ENCODE peak calls at places on chromosomes 6 and 20, in seven cellular contexts. R is hepatocyte; I is CD8-positive, alpha-beta T cell; U is choroid plexus epithelial cell; P is skeletal muscle cell; O is thyroid gland; T is cardiac fibroblast. V is an unnamed sample.
A peak's percentile ranks its signal among the peaks of the same experiment; 100 is the strongest.

GRCh38 chr6:34993206-34993605 is 104.2 kb downstream of the ANKS1A start:
- DNase-seq in T (no peak), P (no peak), R (no peak), O (no peak), U (no peak), I (no peak), V (no peak)

GRCh38 chr6:134533991-134534390 is 216.1 kb upstream of the SGK1 start:
- DNase-seq in T (no peak), R (no peak), I (no peak), P (no peak), U (no peak), O (no peak), V (peak; percentile 36)

GRCh38 chr6:53938810-53939209 is 144.0 kb downstream of the LRRC1 start:
- DNase-seq in T (no peak), R (no peak), U (peak; percentile 43), P (no peak), I (no peak), O (no peak), V (no peak)

GRCh38 chr6:10555625-10556309 is 34.6 kb downstream of the GCNT2 start:
- DNase-seq in R (peak; percentile 50), T (peak; percentile 32), U (peak; percentile 26), P (no peak), I (no peak), O (peak; percentile 72), V (peak; percentile 22)

GRCh38 chr6:53161481-53162009 is 12.9 kb upstream of the GCM1 start:
- DNase-seq in O (no peak), I (no peak), P (no peak), U (peak; percentile 26), R (no peak), T (no peak), V (no peak)

GRCh38 chr20:32465092-32465900 is 107.2 kb downstream of the ASXL1 start:
- DNase-seq in P (peak; percentile 62), O (peak; percentile 38), T (peak; percentile 86), U (peak; percentile 94), I (no peak), R (peak; percentile 94), V (peak; percentile 91)

GRCh38 chr20:14337400-14338171 is at the start of gene FLRT3:
- DNase-seq in O (peak; percentile 92), R (peak; percentile 96), T (peak; percentile 95), P (peak; percentile 97), U (peak; percentile 98), I (no peak), V (peak; percentile 88)

GRCh38 chr6:10033223-10033829 is 381.5 kb downstream of the TFAP2A start:
- DNase-seq in I (no peak), R (peak; percentile 39), U (no peak), P (no peak), O (peak; percentile 2), T (no peak), V (peak; percentile 9)

GRCh38 chr6:149716181-149716580 is 1.7 kb downstream of the LATS1 start:
- DNase-seq in I (no peak), R (no peak), U (no peak), O (no peak), P (no peak), T (no peak), V (no peak)

GRCh38 chr6:93088675-93089575 is 330.4 kb downstream of the EPHA7 start:
- DNase-seq in P (no peak), U (peak; percentile 50), T (no peak), O (no peak), I (no peak), R (peak; percentile 35), V (no peak)
- H3K4me3 ChIP-seq in P (no peak overlapping the region), U (no peak overlapping the region), T (no peak overlapping the region), O (no peak overlapping the region), I (no peak overlapping the region), R (no peak overlapping the region), V (no peak overlapping the region)

GRCh38 chr6:107624050-107624449 is 134.1 kb downstream of the SOBP start:
- DNase-seq in I (no peak), U (no peak), O (no peak), P (no peak), R (no peak), T (no peak), V (no peak)
- H3K4me3 ChIP-seq in I (no peak overlapping the region), U (no peak overlapping the region), O (no peak overlapping the region), P (no peak overlapping the region), R (no peak overlapping the region), T (no peak overlapping the region), V (no peak overlapping the region)

GRCh38 chr6:7138111-7138510 is 30.4 kb downstream of the RREB1 start:
- DNase-seq in U (no peak), T (no peak), R (no peak), I (no peak), O (no peak), P (no peak), V (no peak)
- H3K4me3 ChIP-seq in U (no peak overlapping the region), T (no peak overlapping the region), R (no peak overlapping the region), I (peak overlapping the region; percentile 28), O (no peak overlapping the region), P (no peak overlapping the region), V (no peak overlapping the region)

DNA sequence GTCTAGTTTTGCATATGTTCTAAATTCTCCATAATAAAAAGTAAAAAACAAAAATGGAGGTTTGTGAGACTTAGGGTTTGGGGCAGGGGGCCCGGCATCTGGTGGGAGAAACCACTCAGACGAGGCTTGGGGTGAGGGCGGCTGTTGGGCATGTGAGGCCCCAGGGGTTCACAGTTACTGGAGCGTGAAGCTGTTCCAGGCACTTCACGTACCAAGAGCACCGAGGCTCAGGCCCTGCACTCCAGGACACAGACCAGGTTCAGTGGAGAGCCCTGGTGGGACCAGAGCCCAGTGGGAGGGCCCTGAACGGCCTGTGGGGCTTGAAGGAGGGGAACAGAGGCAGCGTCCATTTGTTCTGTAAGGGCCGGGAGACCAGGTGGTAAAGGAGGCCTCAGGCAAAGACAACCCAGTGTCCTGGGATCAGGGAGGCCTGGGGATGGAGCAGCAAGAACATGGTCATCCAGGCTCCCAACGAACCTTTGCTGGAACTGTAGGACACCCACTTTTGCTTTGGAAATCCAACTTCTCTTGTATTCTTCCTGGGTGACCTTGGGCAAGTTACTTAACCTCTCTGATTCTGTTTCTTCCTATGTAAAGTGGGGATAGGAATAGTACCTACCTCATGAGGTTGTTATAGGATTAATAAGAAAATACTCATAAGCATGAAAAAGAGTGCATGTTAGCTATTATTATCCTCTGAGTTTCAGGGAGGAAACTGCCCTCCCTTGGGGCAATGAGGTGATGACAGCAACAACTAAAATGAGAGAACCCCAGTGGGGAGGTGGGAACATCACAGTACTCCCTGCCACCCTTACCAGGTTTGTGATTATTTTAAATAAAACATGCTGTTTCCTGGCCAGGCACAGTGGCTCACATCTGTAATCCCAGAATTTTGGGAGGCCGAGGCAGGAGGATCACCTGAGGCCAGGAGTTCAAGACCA is 1.1 kb upstream of the FGD2 start:
- DNase-seq in O (peak; percentile 98), U (no peak), P (no peak), R (no peak), T (no peak), I (no peak), V (no peak)
- H3K4me3 ChIP-seq in O (no peak overlapping the region), U (no peak overlapping the region), P (no peak overlapping the region), R (no peak overlapping the region), T (no peak overlapping the region), I (no peak overlapping the region), V (no peak overlapping the region)

GRCh38 chr20:37567671-37568588 is 40.3 kb upstream of the BLCAP start:
- DNase-seq in R (no peak), I (no peak), T (no peak), O (no peak), P (peak; percentile 14), U (peak; percentile 17), V (no peak)
- H3K4me3 ChIP-seq in R (no peak overlapping the region), I (no peak overlapping the region), T (no peak overlapping the region), O (no peak overlapping the region), P (no peak overlapping the region), U (no peak overlapping the region), V (no peak overlapping the region)

GRCh38 chr6:49966823-49967222 is 2.6 kb downstream of the DEFB113 start:
- DNase-seq in P (no peak), U (no peak), R (no peak), T (no peak), I (no peak), O (no peak), V (no peak)
- H3K4me3 ChIP-seq in P (no peak overlapping the region), U (no peak overlapping the region), R (no peak overlapping the region), T (no peak overlapping the region), I (no peak overlapping the region), O (no peak overlapping the region), V (no peak overlapping the region)

GRCh38 chr20:52476074-52476751 is 284.6 kb upstream of the ZFP64 start:
- DNase-seq in P (no peak), T (no peak), R (no peak), U (no peak), I (no peak), O (no peak), V (no peak)
- H3K4me3 ChIP-seq in P (no peak overlapping the region), T (no peak overlapping the region), R (no peak overlapping the region), U (no peak overlapping the region), I (no peak overlapping the region), O (no peak overlapping the region), V (no peak overlapping the region)

GRCh38 chr20:17568045-17568788 is 1.7 kb upstream of the DSTN start:
- DNase-seq in T (no peak), U (no peak), R (peak; percentile 6), P (no peak), O (no peak), I (no peak), V (no peak)
- H3K4me3 ChIP-seq in T (peak overlapping the region; percentile 95), U (peak overlapping the region; percentile 90), R (peak overlapping the region; percentile 11), P (peak overlapping the region; percentile 92), O (no peak overlapping the region), I (no peak overlapping the region), V (no peak overlapping the region)

DNA sequence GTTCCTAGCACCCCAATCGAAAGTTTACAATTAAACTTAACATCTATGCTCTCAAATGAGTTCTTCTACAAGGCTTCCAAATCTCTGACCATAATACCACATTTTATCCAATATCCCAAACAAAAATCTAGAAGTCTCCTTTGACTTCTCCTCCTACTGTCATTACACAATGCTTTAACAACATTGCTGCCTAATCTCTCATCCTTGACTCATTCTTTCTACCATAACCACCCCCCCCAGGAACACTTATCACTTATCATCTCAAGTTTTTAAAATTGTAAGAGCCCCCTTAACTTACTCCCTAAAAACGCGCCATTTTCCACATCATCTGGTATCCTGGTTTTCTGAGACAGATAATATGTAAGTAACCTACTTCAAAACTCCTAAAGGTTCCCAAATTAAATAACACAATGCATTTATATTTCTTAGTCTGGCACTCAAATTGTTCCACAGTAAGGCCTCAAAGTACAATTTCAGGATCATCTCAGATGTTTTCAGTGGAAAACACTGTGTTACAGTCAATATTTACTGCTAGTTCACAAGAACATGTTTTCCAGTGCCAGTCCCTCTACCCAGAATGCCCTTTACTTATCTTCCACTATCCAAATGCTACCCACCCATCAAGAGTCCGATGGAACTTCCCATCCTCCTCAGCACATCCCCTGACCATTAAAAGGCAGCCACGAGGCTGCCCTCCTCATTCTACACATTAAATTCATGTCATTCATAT is 308.2 kb upstream of the THEMIS start:
- DNase-seq in T (peak; percentile 37), O (no peak), R (no peak), I (no peak), U (peak; percentile 69), P (peak; percentile 41), V (no peak)
- H3K4me3 ChIP-seq in T (no peak overlapping the region), O (no peak overlapping the region), R (no peak overlapping the region), I (no peak overlapping the region), U (no peak overlapping the region), P (no peak overlapping the region), V (no peak overlapping the region)

GRCh38 chr6:44931385-44931784 is 396.7 kb upstream of the RUNX2 start:
- DNase-seq in T (no peak), O (no peak), U (no peak), R (no peak), I (no peak), P (no peak), V (no peak)
- H3K4me3 ChIP-seq in T (no peak overlapping the region), O (no peak overlapping the region), U (no peak overlapping the region), R (no peak overlapping the region), I (peak overlapping the region; percentile 33), P (no peak overlapping the region), V (no peak overlapping the region)